ENCODE peak calls at places on chromosome 1, in six cellular contexts. G, P, X, A, Y and U are unnamed samples.
A peak's percentile ranks its signal among the peaks of the same experiment; 100 is the strongest.

GRCh38 chr1:229832695-229833094 is 206.6 kb downstream of the URB2 start:
- DNase-seq in G (no peak), P (peak; percentile 55), X (no peak), A (no peak), Y (no peak), U (no peak)

GRCh38 chr1:109799445-109799844 is 35.7 kb upstream of the EPS8L3 start:
- DNase-seq in G (no peak), P (no peak), X (no peak), A (no peak), Y (no peak), U (no peak)

GRCh38 chr1:31987231-31987630 is 26.4 kb upstream of the KHDRBS1 start:
- DNase-seq in G (no peak), P (no peak), X (no peak), A (no peak), Y (no peak), U (no peak)

GRCh38 chr1:241822846-241823245 is 25.2 kb upstream of the EXO1 start:
- DNase-seq in G (no peak), P (no peak), X (no peak), A (no peak), Y (no peak), U (no peak)

GRCh38 chr1:239112536-239112935 is 273.8 kb upstream of the CHRM3 start:
- DNase-seq in G (no peak), P (no peak), X (no peak), A (no peak), Y (no peak), U (no peak)

GRCh38 chr1:18581420-18581880 is 49.2 kb upstream of the PAX7 start:
- DNase-seq in G (peak; percentile 53), P (peak; percentile 35), X (peak; percentile 25), A (peak; percentile 14), Y (no peak), U (no peak)

GRCh38 chr1:51973587-51974474 is 16.7 kb downstream of the RAB3B start:
- DNase-seq in G (no peak), P (no peak), X (no peak), A (no peak), Y (no peak), U (no peak)

GRCh38 chr1:204438628-204439027 is 27.0 kb upstream of the PPP1R15B start:
- DNase-seq in G (no peak), P (no peak), X (no peak), A (no peak), Y (no peak), U (peak; percentile 100)

GRCh38 chr1:159790237-159790917 is 9.6 kb downstream of the DUSP23 start:
- DNase-seq in G (no peak), P (no peak), X (no peak), A (no peak), Y (no peak), U (no peak)

GRCh38 chr1:116139592-116140134 is 28.5 kb downstream of the MAB21L3 start:
- DNase-seq in G (no peak), P (peak; percentile 15), X (no peak), A (no peak), Y (no peak), U (no peak)

GRCh38 chr1:238419209-238419608 is 528.5 kb upstream of the ZP4 start:
- DNase-seq in G (no peak), P (no peak), X (no peak), A (no peak), Y (no peak), U (no peak)

GRCh38 chr1:46039571-46040052 is 92.8 kb downstream of the PIK3R3 start:
- DNase-seq in G (no peak), P (peak; percentile 40), X (no peak), A (peak; percentile 70), Y (no peak), U (no peak)

GRCh38 chr1:53413175-53414001 is 45.8 kb upstream of the DMRTB1 start:
- DNase-seq in G (peak; percentile 51), P (no peak), X (peak; percentile 55), A (no peak), Y (no peak), U (peak; percentile 75)

GRCh38 chr1:237031480-237031879 is 10.5 kb upstream of the RYR2 start:
- DNase-seq in G (no peak), P (no peak), X (no peak), A (no peak), Y (no peak), U (no peak)

GRCh38 chr1:181448461-181448860 is 34.9 kb upstream of the CACNA1E start:
- DNase-seq in G (no peak), P (no peak), X (no peak), A (no peak), Y (no peak), U (no peak)

GRCh38 chr1:115166531-115167091 is 77.3 kb upstream of the TSPAN2 start:
- DNase-seq in G (no peak), P (no peak), X (no peak), A (no peak), Y (no peak), U (no peak)

GRCh38 chr1:185721553-185721952 is 12.6 kb upstream of the HMCN1 start:
- DNase-seq in G (no peak), P (no peak), X (no peak), A (no peak), Y (no peak), U (no peak)

GRCh38 chr1:217343907-217344306 is 287.0 kb downstream of the GPATCH2 start:
- DNase-seq in G (no peak), P (no peak), X (no peak), A (no peak), Y (no peak), U (peak; percentile 22)

GRCh38 chr1:151251656-151252470 is 2.7 kb upstream of the PSMD4 start:
- DNase-seq in G (peak; percentile 16), P (peak; percentile 66), X (peak; percentile 68), A (peak; percentile 69), Y (peak; percentile 61), U (peak; percentile 69)

GRCh38 chr1:10046356-10047085 is 13.8 kb downstream of the UBE4B start:
- DNase-seq in G (no peak), P (no peak), X (no peak), A (no peak), Y (no peak), U (no peak)

GRCh38 chr1:38015978-38016640 is 3.6 kb downstream of the UTP11 start:
- DNase-seq in G (no peak), P (no peak), X (no peak), A (no peak), Y (no peak), U (no peak)

GRCh38 chr1:56068210-56068609 is 511.2 kb downstream of the PLPP3 start:
- DNase-seq in G (no peak), P (no peak), X (no peak), A (no peak), Y (no peak), U (no peak)

GRCh38 chr1:59272507-59272906 is 24.4 kb upstream of the FGGY start:
- DNase-seq in G (peak; percentile 37), P (no peak), X (no peak), A (no peak), Y (no peak), U (peak; percentile 27)

GRCh38 chr1:164560076-164560475 is 1.1 kb downstream of the PBX1 start:
- DNase-seq in G (no peak), P (peak; percentile 26), X (no peak), A (no peak), Y (no peak), U (no peak)

GRCh38 chr1:207085887-207086286 is 2.8 kb upstream of the C4BPB start:
- DNase-seq in G (no peak), P (no peak), X (no peak), A (no peak), Y (no peak), U (no peak)

GRCh38 chr1:207089627-207090265 is 1.1 kb downstream of the C4BPB start:
- DNase-seq in G (no peak), P (no peak), X (no peak), A (no peak), Y (no peak), U (no peak)

GRCh38 chr1:207088161-207088560 is 499 bp upstream of the C4BPB start:
- DNase-seq in G (no peak), P (no peak), X (no peak), A (no peak), Y (no peak), U (no peak)

GRCh38 chr1:207091185-207091906 is 2.7 kb downstream of the C4BPB start:
- DNase-seq in G (no peak), P (no peak), X (no peak), A (no peak), Y (no peak), U (no peak)

DNA sequence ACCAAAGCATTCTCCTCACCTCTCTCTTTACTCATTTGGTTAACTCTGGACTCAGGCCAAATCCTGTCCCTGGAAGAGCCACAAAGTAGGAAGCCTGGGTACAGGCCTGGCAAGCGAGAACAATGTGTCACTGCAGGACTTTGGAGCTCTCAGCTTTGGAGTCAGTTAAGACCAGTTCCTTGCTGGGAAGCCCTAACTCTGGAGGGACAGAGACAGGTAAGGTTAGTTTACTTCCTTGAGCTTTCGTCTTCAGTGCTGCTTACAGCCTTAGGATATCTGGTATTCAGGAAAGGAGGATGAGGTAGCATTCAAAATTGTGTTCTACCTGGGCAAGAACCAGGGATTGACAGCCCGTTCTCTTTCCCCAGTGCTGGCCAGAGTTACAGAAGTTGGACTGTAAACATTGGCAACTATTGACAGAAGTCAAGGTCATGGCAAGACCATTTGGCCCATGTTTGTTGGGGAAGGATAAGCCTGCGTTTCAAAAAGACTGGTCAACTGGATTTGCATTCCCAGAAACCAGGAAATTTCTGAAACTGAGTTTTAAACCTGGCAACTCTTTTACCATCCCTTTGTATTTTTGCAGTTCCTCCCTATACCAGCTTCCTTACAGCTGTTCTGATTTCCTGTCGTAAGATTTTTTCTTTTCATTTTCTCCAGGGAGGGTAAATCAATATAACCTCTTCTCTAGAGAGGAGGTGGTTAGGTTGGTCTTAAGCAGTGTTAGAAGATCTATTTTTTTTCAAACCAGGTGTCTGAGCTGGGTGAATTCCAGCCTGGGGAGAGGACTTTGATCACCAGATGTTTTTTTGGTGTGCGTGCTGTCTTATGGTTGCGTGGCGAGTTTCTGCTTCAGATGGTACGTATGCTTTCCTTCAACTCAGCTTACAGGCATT is at the start of gene C4BPB:
- DNase-seq in G (no peak), P (peak; percentile 76), X (no peak), A (no peak), Y (no peak), U (no peak)
- H3K4me3 ChIP-seq in G (no peak within 1 kb of the TSS), P (no peak within 1 kb of the TSS), X (peak within 1 kb of the TSS; percentile 43), A (no peak within 1 kb of the TSS), Y (no peak within 1 kb of the TSS), U (no peak within 1 kb of the TSS)

DNA sequence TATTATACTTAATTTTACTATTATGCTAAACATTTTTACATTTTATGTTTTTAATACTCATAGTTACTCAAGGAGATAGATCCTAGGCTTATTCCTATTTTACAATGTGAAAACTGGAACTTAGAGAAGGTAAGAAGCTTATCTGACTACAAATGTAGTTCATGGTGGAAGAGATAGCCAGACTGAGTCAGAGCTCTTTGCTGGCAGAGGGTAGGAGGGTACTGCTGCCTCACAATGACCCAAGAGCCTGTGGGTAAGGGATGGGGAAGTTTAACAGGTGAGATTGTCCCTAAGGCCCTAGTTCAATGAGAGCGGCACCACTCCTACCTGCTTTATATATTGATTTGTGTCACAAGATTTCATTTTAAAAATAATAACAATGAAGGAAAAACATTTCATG is 34.1 kb upstream of the NEK7 start:
- DNase-seq in G (no peak), P (no peak), X (no peak), A (no peak), Y (no peak), U (no peak)
- TF ChIP-seq CTCF in G (no peak), P (no peak), X (no peak), A (no peak), Y (no peak), U (no peak)

GRCh38 chr1:87335175-87335992 is 6.7 kb downstream of the LMO4 start:
- DNase-seq in G (peak; percentile 80), P (peak; percentile 86), X (peak; percentile 58), A (peak; percentile 43), Y (peak; percentile 67), U (no peak)
- H3K4me3 ChIP-seq in G (peak overlapping the region; percentile 67), P (peak overlapping the region; percentile 47), X (peak overlapping the region; percentile 53), A (peak overlapping the region; percentile 70), Y (peak overlapping the region; percentile 68), U (peak overlapping the region; percentile 59)

GRCh38 chr1:209769956-209770355 is 14.1 kb downstream of the TRAF3IP3 start:
- DNase-seq in G (no peak), P (no peak), X (no peak), A (no peak), Y (no peak), U (no peak)
- TF ChIP-seq CTCF in G (no peak), P (no peak), X (peak; percentile 19), A (no peak), Y (no peak), U (no peak)